ENCODE peak calls at places on chromosomes 3 and 15, in four cellular contexts. K is PC-3, C is cardiac fibroblast, Y is stomach. Z is an unnamed sample.

GRCh38 chr15:85615930-85616329 is 178.8 kb downstream of the KLHL25 start:
- DNase-seq in Y (no peak), K (peak), C (peak), Z (no peak)

GRCh38 chr3:89565098-89565497 is 457.7 kb downstream of the EPHA3 start:
- DNase-seq in Y (no peak), K (peak), C (peak), Z (peak)

GRCh38 chr15:31489281-31489680 is 162.6 kb downstream of the KLF13 start:
- DNase-seq in K (no peak), Y (no peak), C (no peak), Z (no peak)

GRCh38 chr3:64438837-64439236 is 213.6 kb upstream of the PRICKLE2 start:
- DNase-seq in Y (no peak), K (no peak), C (no peak), Z (no peak)

GRCh38 chr15:59200560-59200959 is 6.1 kb upstream of the LDHAL6B start:
- DNase-seq in K (peak), Y (no peak), C (no peak), Z (peak)

GRCh38 chr3:131033480-131034080 is 6.9 kb downstream of the NEK11 start:
- DNase-seq in K (peak), C (peak), Y (no peak), Z (peak)

GRCh38 chr15:49036650-49037545 is 9.3 kb downstream of the SECISBP2L start:
- DNase-seq in K (peak), C (peak), Y (no peak), Z (peak)

GRCh38 chr15:100786901-100787566 is 92.6 kb upstream of the ALDH1A3 start:
- DNase-seq in Y (no peak), C (no peak), K (no peak), Z (no peak)

GRCh38 chr3:175988401-175988800 is 1129.3 kb downstream of the NAALADL2 start:
- DNase-seq in Y (no peak), K (no peak), C (no peak), Z (no peak)

GRCh38 chr3:180600473-180600872 is 1.5 kb upstream of the TTC14 start:
- DNase-seq in C (no peak), Y (no peak), K (no peak), Z (no peak)

GRCh38 chr15:63985221-63986184 is 60.8 kb downstream of the DAPK2 start:
- DNase-seq in Y (peak), C (no peak), K (no peak), Z (no peak)

GRCh38 chr3:10437995-10438901 is 67.1 kb downstream of the ATP2B2 start:
- DNase-seq in Y (no peak), C (peak), K (no peak), Z (peak)

GRCh38 chr15:87269566-87269965 is 987.0 kb downstream of the NTRK3 start:
- DNase-seq in C (peak), Y (no peak), K (peak), Z (peak)

GRCh38 chr3:197753263-197753662 is 3.6 kb downstream of the FYTTD1 start:
- DNase-seq in Y (no peak), C (no peak), K (peak), Z (no peak)

GRCh38 chr3:28835751-28836150 is 445.1 kb upstream of the RBMS3 start:
- DNase-seq in C (no peak), Y (no peak), K (peak), Z (peak)

GRCh38 chr3:135325726-135326245 is 530.7 kb downstream of the EPHB1 start:
- DNase-seq in Y (no peak), C (no peak), K (no peak), Z (no peak)

GRCh38 chr3:12401208-12401607 is 83.1 kb upstream of the TSEN2 start:
- DNase-seq in Y (no peak), C (no peak), K (no peak), Z (no peak)

GRCh38 chr3:76497636-76498035 is 542.3 kb upstream of the ROBO2 start:
- DNase-seq in Y (no peak), K (no peak), C (peak), Z (peak)

GRCh38 chr3:167731393-167731792 is 3.3 kb downstream of the PDCD10 start:
- DNase-seq in Y (no peak), C (no peak), K (no peak), Z (no peak)

GRCh38 chr3:21826416-21826815 is 75.4 kb upstream of the ZNF385D start:
- DNase-seq in Y (no peak), K (no peak), C (no peak), Z (no peak)

GRCh38 chr3:40404591-40405198 is 17.7 kb downstream of the ENTPD3 start:
- DNase-seq in K (no peak), C (no peak), Y (no peak), Z (no peak)

GRCh38 chr3:9497821-9498565 is 55.6 kb downstream of the LHFPL4 start:
- DNase-seq in K (peak), Y (no peak), C (peak), Z (peak)

GRCh38 chr3:13401149-13401548 is 19.0 kb downstream of the NUP210 start:
- DNase-seq in Y (no peak), K (no peak), C (no peak), Z (no peak)

GRCh38 chr3:172203522-172204258 is 164.3 kb downstream of the FNDC3B start:
- DNase-seq in Y (peak), C (no peak), K (peak), Z (no peak)

GRCh38 chr3:188362405-188362831 is 208.5 kb downstream of the LPP start:
- DNase-seq in Y (no peak), K (peak), C (peak), Z (peak)

GRCh38 chr3:101634591-101635196 is 42.2 kb downstream of the ZBTB11 start:
- DNase-seq in Y (no peak), C (no peak), K (no peak), Z (no peak)

GRCh38 chr3:178112134-178112533 is 424.1 kb upstream of the KCNMB2 start:
- DNase-seq in Y (no peak), K (peak), C (no peak), Z (no peak)

DNA sequence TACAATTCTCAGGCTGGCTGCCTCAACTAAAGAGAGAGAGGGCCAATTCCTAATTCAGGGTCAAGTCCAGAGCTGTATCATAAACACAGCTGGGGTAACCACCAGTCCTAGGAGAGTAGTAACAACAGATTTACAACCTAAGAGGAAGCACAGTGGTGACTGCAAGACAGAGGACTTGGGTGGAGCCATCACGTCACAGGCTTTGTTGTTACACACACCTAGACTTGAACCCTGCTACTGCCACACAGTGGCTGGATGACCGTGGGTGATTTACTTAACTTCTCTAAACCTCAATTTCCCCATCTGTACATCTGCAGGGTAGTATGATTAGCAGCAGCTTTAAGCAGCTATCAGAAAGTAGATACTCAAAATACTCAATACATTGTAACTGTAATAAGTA is 78.6 kb downstream of the MYLK start:
- DNase-seq in Y (no peak), K (no peak), C (no peak), Z (no peak)
- TF ChIP-seq CTCF in Y (no peak), K (peak), C (no peak), Z (no peak)

GRCh38 chr15:57784081-57784488 is 77.6 kb downstream of the POLR2M start:
- DNase-seq in K (no peak), Y (no peak), C (peak), Z (peak)
- H3K4me3 ChIP-seq in K (no peak), Y (no peak), C (no peak), Z (no peak)

DNA sequence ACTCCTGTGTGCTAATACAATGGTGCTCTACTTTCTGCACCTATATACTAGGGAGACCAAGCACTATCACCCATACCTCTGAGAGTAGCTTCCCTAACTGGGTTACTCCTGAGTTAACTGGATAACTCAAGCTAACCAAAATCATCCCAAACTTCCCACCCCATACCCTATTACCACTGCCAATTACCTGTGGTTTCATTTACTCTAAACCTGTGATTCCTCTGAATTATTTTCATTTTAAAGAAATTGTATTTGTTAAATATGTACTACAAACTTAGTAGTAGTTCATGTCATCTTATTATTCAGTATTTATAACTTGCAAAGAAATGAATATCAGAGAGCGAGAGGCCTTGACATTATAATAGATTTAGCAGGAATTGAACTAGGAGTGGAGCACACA is 340.5 kb downstream of the TBC1D5 start:
- DNase-seq in C (no peak), K (no peak), Y (no peak), Z (no peak)
- TF ChIP-seq CTCF in C (no peak), K (no peak), Y (no peak), Z (no peak)

GRCh38 chr3:25781758-25782594 is 1.3 kb downstream of the NGLY1 start:
- DNase-seq in C (no peak), K (no peak), Y (no peak), Z (no peak)

GRCh38 chr3:25782938-25783660 is at the start of gene NGLY1:
- DNase-seq in K (peak), C (peak), Y (peak), Z (peak)

GRCh38 chr3:25782636-25782937 is 656 bp downstream of the NGLY1 start:
- DNase-seq in K (no peak), C (no peak), Y (no peak), Z (no peak)

GRCh38 chr3:25780618-25781017 is 2.6 kb downstream of the NGLY1 start:
- DNase-seq in Y (no peak), C (no peak), K (no peak), Z (no peak)

DNA sequence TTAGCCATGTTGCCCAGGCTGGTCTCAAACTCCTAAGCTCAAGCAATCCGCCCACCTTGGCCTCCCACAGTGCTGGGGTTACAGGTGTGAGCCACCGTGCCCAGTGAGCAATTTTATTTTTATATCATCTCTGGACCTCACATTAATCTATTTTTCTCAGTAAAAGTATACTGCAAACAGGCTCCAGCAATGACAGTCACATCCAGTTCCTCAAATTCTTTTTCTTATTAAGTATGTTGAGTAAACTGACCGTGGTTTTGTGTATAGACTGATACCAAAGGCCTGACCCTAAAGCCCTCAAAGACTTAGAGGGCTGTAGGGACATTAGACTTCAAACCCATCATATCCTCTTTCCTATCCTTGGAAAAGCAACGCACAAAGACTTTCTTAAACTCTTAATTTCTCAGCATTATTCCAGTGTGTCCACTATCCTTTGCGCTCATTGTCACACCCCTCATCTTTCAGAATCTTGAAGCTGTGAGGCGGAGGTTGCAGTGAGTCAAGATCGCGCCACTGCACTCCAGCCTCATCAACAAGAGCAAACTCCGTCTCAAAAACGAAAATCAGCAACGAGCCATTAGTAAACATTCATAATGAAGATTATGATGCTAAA is 2.0 kb downstream of the NGLY1 start:
- DNase-seq in Y (no peak), C (no peak), K (no peak), Z (no peak)
- H3K4me3 ChIP-seq in Y (no peak), C (no peak), K (peak), Z (no peak)

GRCh38 chr15:51623386-51623938 is 891 bp upstream of the DMXL2 start:
- DNase-seq in Y (no peak), K (peak), C (no peak), Z (peak)
- TF ChIP-seq CTCF in Y (no peak), K (no peak), C (no peak), Z (no peak)

DNA sequence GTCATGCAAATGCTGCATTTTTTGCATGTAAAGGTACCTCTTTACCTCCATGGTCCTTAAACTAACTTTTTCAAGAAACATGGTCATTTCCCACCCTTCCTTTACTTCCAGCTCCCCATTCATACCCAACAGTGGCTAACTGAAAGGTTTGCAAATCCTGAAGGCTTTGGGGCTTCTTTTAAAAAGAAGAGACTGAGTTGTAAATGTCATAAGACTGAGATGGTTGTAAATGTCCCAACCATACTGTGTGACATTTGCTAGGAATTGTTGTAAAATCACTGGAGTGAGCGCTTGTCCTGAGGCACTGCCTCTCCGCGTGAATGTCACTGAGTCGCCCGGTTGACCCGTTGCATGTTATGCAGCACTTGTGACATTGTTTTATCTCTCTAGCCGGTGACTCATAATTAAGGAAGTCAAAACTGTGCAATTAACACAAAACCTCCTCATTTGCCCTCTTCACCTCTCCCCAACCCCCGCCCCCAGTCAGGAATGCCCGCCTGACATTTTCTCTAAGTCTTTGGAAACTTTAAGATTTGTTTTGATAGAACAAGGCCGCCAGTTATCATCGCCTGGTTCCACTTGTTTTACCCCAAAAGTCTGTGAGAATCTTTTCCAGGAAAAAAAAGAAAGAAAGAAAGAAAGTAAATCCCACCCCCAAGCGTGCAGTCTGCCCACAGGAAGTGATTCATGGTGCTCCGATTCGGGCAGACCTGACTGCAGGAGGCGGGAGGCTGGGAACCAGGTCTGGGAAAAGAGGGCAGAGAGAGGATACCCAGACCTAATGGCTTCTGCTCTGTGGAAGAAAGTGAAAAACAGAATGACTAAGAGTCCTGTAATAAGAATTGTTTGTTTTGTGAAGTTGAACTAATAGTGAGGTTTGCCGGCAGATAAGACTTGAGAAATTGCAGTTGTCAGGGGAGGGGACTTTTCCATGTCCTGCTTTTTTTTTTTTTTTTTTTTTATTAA is 84.7 kb downstream of the SMAD3 start:
- DNase-seq in K (peak), C (peak), Y (peak), Z (peak)
- H3K4me3 ChIP-seq in K (peak), C (peak), Y (no peak), Z (no peak)

GRCh38 chr3:126125341-126125740 is 41.4 kb upstream of the SLC41A3 start:
- DNase-seq in C (no peak), Y (peak), K (no peak), Z (no peak)
- TF ChIP-seq CTCF in C (no peak), Y (no peak), K (no peak), Z (no peak)

Z was measured in epithelial cell of esophagus.